ENCODE peak calls at places on chromosomes 16 and 17, in six cellular contexts. B is mesendoderm, S is choroid plexus epithelial cell, L is COR-L47, H is NCI-H1417, K is EH. T is an unnamed sample.

GRCh38 chr16:88529596-88529995 is 40.6 kb upstream of the ZC3H18 start:
- DNase-seq in S (no peak), K (no peak), B (no peak), L (no peak), H (no peak), T (no peak)

GRCh38 chr16:86509759-86510464 is 415 bp upstream of the FOXF1 start:
- DNase-seq in H (peak; percentile 56), K (peak; percentile 92), S (peak; percentile 89), B (peak; percentile 85), L (no peak), T (peak; percentile 9)

GRCh38 chr16:83433201-83433600 is 374.6 kb upstream of the HSBP1 start:
- DNase-seq in L (no peak), S (no peak), K (peak; percentile 5), H (no peak), B (no peak), T (no peak)

GRCh38 chr17:77952368-77952767 is 6.1 kb upstream of the TNRC6C start:
- DNase-seq in H (no peak), B (no peak), L (no peak), S (no peak), K (no peak), T (no peak)

GRCh38 chr16:88377961-88378360 is 4.8 kb upstream of the ZNF469 start:
- DNase-seq in K (no peak), L (no peak), S (no peak), B (no peak), H (no peak), T (no peak)

GRCh38 chr16:67451704-67452435 is 20.9 kb downstream of the HSD11B2 start:
- DNase-seq in L (no peak), K (no peak), S (no peak), H (no peak), B (no peak), T (no peak)

GRCh38 chr16:15573274-15573895 is 69.6 kb downstream of the MARF1 start:
- DNase-seq in S (no peak), L (no peak), H (no peak), K (no peak), B (no peak), T (no peak)

GRCh38 chr17:58391302-58391984 is 25.9 kb downstream of the RNF43 start:
- DNase-seq in B (no peak), L (peak; percentile 98), H (peak; percentile 97), K (peak; percentile 16), S (peak; percentile 57), T (peak; percentile 90)

GRCh38 chr16:19291459-19291858 is 5.9 kb downstream of the CLEC19A start:
- DNase-seq in H (peak; percentile 33), L (no peak), B (peak; percentile 94), K (peak; percentile 2), S (no peak), T (peak; percentile 7)

GRCh38 chr16:22070361-22071351 is 21.7 kb upstream of the VWA3A start:
- DNase-seq in S (peak; percentile 10), H (no peak), L (no peak), K (no peak), B (no peak), T (no peak)

GRCh38 chr17:78329263-78330059 is 30.4 kb downstream of the SOCS3 start:
- DNase-seq in K (peak; percentile 91), B (no peak), H (no peak), S (peak; percentile 79), L (no peak), T (no peak)

GRCh38 chr16:2079311-2079800 is 31.6 kb downstream of the TSC2 start:
- DNase-seq in H (no peak), L (no peak), K (no peak), S (no peak), B (no peak), T (no peak)

GRCh38 chr16:85190572-85190971 is 78.3 kb upstream of the CIBAR2 start:
- DNase-seq in S (no peak), B (no peak), H (no peak), K (peak; percentile 15), L (no peak), T (no peak)

GRCh38 chr16:85690469-85691064 is 1.8 kb upstream of the GINS2 start:
- DNase-seq in K (peak; percentile 24), L (peak; percentile 30), S (peak; percentile 7), H (peak; percentile 78), B (no peak), T (peak; percentile 58)

GRCh38 chr17:78185981-78186688 is 717 bp downstream of the TK1 start:
- DNase-seq in H (peak; percentile 48), B (peak; percentile 70), S (no peak), L (no peak), K (peak; percentile 67), T (peak; percentile 66)

GRCh38 chr16:23374721-23375120 is 72.6 kb downstream of the SCNN1B start:
- DNase-seq in K (no peak), H (no peak), L (no peak), B (no peak), S (no peak), T (peak; percentile 75)

GRCh38 chr16:15552507-15552906 is 90.4 kb downstream of the MARF1 start:
- DNase-seq in L (no peak), K (no peak), S (peak; percentile 50), B (no peak), H (no peak), T (no peak)

GRCh38 chr16:11361751-11362742 is 16.8 kb downstream of the RMI2 start:
- DNase-seq in S (no peak), L (no peak), H (peak; percentile 60), K (peak; percentile 50), B (no peak), T (no peak)

GRCh38 chr16:85652431-85653221 is 36.1 kb downstream of the GINS2 start:
- DNase-seq in H (peak; percentile 80), B (peak; percentile 28), L (peak; percentile 57), K (peak; percentile 72), S (peak; percentile 40), T (no peak)

GRCh38 chr17:83174859-83175550 is 95.6 kb downstream of the METRNL start:
- DNase-seq in B (no peak), S (no peak), K (no peak), H (no peak), L (no peak), T (no peak)

GRCh38 chr16:46853713-46854443 is 22.9 kb upstream of the C16orf87 start:
- DNase-seq in L (peak; percentile 70), S (peak; percentile 86), B (peak; percentile 90), K (peak; percentile 72), H (peak; percentile 86), T (peak; percentile 71)

GRCh38 chr16:85046957-85047866 is 19.6 kb downstream of the KIAA0513 start:
- DNase-seq in B (no peak), S (no peak), K (no peak), H (no peak), L (no peak), T (no peak)

GRCh38 chr16:53931946-53932345 is 228.0 kb downstream of the FTO start:
- DNase-seq in H (no peak), K (no peak), B (no peak), L (no peak), S (no peak), T (no peak)

GRCh38 chr16:81401035-81401950 is 43.3 kb upstream of the CMIP start:
- DNase-seq in K (peak; percentile 89), H (peak; percentile 73), B (no peak), L (peak; percentile 39), S (peak; percentile 75), T (peak; percentile 82)

GRCh38 chr16:78065344-78065743 is 34.1 kb upstream of the WWOX start:
- DNase-seq in B (no peak), L (no peak), H (no peak), S (no peak), K (no peak), T (no peak)

GRCh38 chr17:6695565-6695964 is 17.6 kb downstream of the SLC13A5 start:
- DNase-seq in S (no peak), K (no peak), L (no peak), B (no peak), H (no peak), T (no peak)

GRCh38 chr16:89704281-89704680 is 2.8 kb upstream of the SPATA2L start:
- DNase-seq in K (no peak), S (no peak), L (no peak), B (no peak), H (no peak), T (no peak)

GRCh38 chr16:49348408-49349176 is 25.0 kb upstream of the C16orf78 start:
- DNase-seq in S (no peak), L (no peak), B (peak; percentile 48), K (no peak), H (peak; percentile 18), T (no peak)

GRCh38 chr17:6110592-6110991 is 40.4 kb downstream of the WSCD1 start:
- DNase-seq in B (no peak), H (no peak), K (no peak), S (no peak), L (no peak), T (no peak)

GRCh38 chr16:19823322-19823721 is 61.3 kb downstream of the GPRC5B start:
- DNase-seq in K (no peak), S (no peak), H (no peak), L (no peak), B (no peak), T (no peak)

GRCh38 chr16:1464894-1465566 is 9.8 kb downstream of the CLCN7 start:
- DNase-seq in H (no peak), L (no peak), K (no peak), S (no peak), B (no peak), T (no peak)

GRCh38 chr17:59331929-59332889 is 754 bp downstream of the YPEL2 start:
- DNase-seq in K (peak; percentile 42), B (peak; percentile 58), H (peak; percentile 65), L (no peak), S (no peak), T (peak; percentile 27)

GRCh38 chr17:50638851-50639767 is 4.4 kb downstream of the ABCC3 start:
- DNase-seq in H (no peak), B (peak; percentile 93), L (peak; percentile 76), K (peak; percentile 99), S (peak; percentile 93), T (no peak)

GRCh38 chr17:60525347-60525623 is 757 bp downstream of the APPBP2 start:
- DNase-seq in S (no peak), B (peak; percentile 16), L (no peak), K (peak; percentile 38), H (no peak), T (peak; percentile 16)

GRCh38 chr16:83627996-83628395 is 179.8 kb upstream of the HSBP1 start:
- DNase-seq in L (no peak), B (no peak), K (no peak), H (no peak), S (no peak), T (no peak)

GRCh38 chr17:1228752-1229353 is 41.4 kb upstream of the BHLHA9 start:
- DNase-seq in H (no peak), S (no peak), B (no peak), L (no peak), K (no peak), T (no peak)

GRCh38 chr17:15659663-15660062 is 24.4 kb downstream of the TRIM16 start:
- DNase-seq in S (no peak), K (peak; percentile 34), H (no peak), B (peak; percentile 92), L (no peak), T (no peak)

GRCh38 chr17:63476494-63476856 is 386 bp upstream of the ACE start:
- DNase-seq in H (peak; percentile 80), L (peak; percentile 38), K (peak; percentile 32), B (peak; percentile 64), S (no peak), T (peak; percentile 77)

GRCh38 chr16:54123766-54124165 is 162.8 kb downstream of the IRX3 start:
- DNase-seq in L (no peak), K (no peak), S (peak; percentile 11), H (no peak), B (no peak), T (no peak)

GRCh38 chr17:7184091-7184488 is 4.9 kb upstream of the ASGR1 start:
- DNase-seq in L (no peak), K (no peak), S (no peak), B (no peak), H (peak; percentile 3), T (no peak)